ENCODE peak calls at places on chromosomes 13 and 19, in ten cellular contexts. One of them, this sample, is unnamed.

GRCh38 chr13:91112191-91112579 is 235.3 kb upstream of the MIR17HG start:
- DNase-seq in brain microvascular endothelial cell: no peak
- DNase-seq in mucosa of descending colon: no peak
- DNase-seq in colonic mucosa: no peak
- DNase-seq in aorta: no peak
- DNase-seq in hepatocyte: no peak
- DNase-seq in CD8-positive, alpha-beta memory T cell: no peak
- DNase-seq in GM23248: no peak
- DNase-seq in effector memory CD4-positive, alpha-beta T cell: no peak
- DNase-seq in uterus: no peak
- DNase-seq in this sample: peak

GRCh38 chr13:91804724-91805123 is 406.3 kb downstream of the GPC5 start:
- DNase-seq in brain microvascular endothelial cell: no peak
- DNase-seq in mucosa of descending colon: no peak
- DNase-seq in colonic mucosa: no peak
- DNase-seq in aorta: no peak
- DNase-seq in hepatocyte: no peak
- DNase-seq in CD8-positive, alpha-beta memory T cell: no peak
- DNase-seq in GM23248: no peak
- DNase-seq in effector memory CD4-positive, alpha-beta T cell: no peak
- DNase-seq in uterus: no peak
- DNase-seq in this sample: no peak

GRCh38 chr19:46727757-46728156 is 10.8 kb upstream of the PRKD2 start:
- DNase-seq in brain microvascular endothelial cell: no peak
- DNase-seq in mucosa of descending colon: no peak
- DNase-seq in colonic mucosa: no peak
- DNase-seq in aorta: no peak
- DNase-seq in hepatocyte: no peak
- DNase-seq in CD8-positive, alpha-beta memory T cell: no peak
- DNase-seq in GM23248: no peak
- DNase-seq in effector memory CD4-positive, alpha-beta T cell: no peak
- DNase-seq in uterus: no peak
- DNase-seq in this sample: no peak

GRCh38 chr13:29901714-29902631 is 51.6 kb upstream of the UBL3 start:
- DNase-seq in brain microvascular endothelial cell: peak
- DNase-seq in mucosa of descending colon: peak
- DNase-seq in colonic mucosa: peak
- DNase-seq in aorta: no peak
- DNase-seq in hepatocyte: peak
- DNase-seq in CD8-positive, alpha-beta memory T cell: peak
- DNase-seq in GM23248: peak
- DNase-seq in effector memory CD4-positive, alpha-beta T cell: peak
- DNase-seq in uterus: peak
- DNase-seq in this sample: peak

GRCh38 chr13:71882120-71882519 is 15.1 kb upstream of the DACH1 start:
- DNase-seq in brain microvascular endothelial cell: no peak
- DNase-seq in mucosa of descending colon: no peak
- DNase-seq in colonic mucosa: no peak
- DNase-seq in aorta: no peak
- DNase-seq in hepatocyte: no peak
- DNase-seq in CD8-positive, alpha-beta memory T cell: no peak
- DNase-seq in GM23248: no peak
- DNase-seq in effector memory CD4-positive, alpha-beta T cell: no peak
- DNase-seq in uterus: no peak
- DNase-seq in this sample: no peak

GRCh38 chr13:28705734-28706133 is 13.0 kb downstream of the SLC46A3 start:
- DNase-seq in brain microvascular endothelial cell: no peak
- DNase-seq in mucosa of descending colon: no peak
- DNase-seq in colonic mucosa: no peak
- DNase-seq in aorta: no peak
- DNase-seq in hepatocyte: no peak
- DNase-seq in CD8-positive, alpha-beta memory T cell: no peak
- DNase-seq in GM23248: peak
- DNase-seq in effector memory CD4-positive, alpha-beta T cell: no peak
- DNase-seq in uterus: no peak
- DNase-seq in this sample: no peak

GRCh38 chr19:17125728-17126677 is 50.4 kb downstream of the MYO9B start:
- DNase-seq in brain microvascular endothelial cell: peak
- DNase-seq in mucosa of descending colon: peak
- DNase-seq in colonic mucosa: peak
- DNase-seq in aorta: peak
- DNase-seq in hepatocyte: no peak
- DNase-seq in CD8-positive, alpha-beta memory T cell: peak
- DNase-seq in GM23248: peak
- DNase-seq in effector memory CD4-positive, alpha-beta T cell: peak
- DNase-seq in uterus: no peak
- DNase-seq in this sample: no peak

GRCh38 chr19:49491804-49492572 is 4.2 kb upstream of the RPS11 start:
- DNase-seq in brain microvascular endothelial cell: no peak
- DNase-seq in mucosa of descending colon: no peak
- DNase-seq in colonic mucosa: no peak
- DNase-seq in aorta: no peak
- DNase-seq in hepatocyte: peak
- DNase-seq in CD8-positive, alpha-beta memory T cell: no peak
- DNase-seq in GM23248: no peak
- DNase-seq in effector memory CD4-positive, alpha-beta T cell: no peak
- DNase-seq in uterus: no peak
- DNase-seq in this sample: no peak

GRCh38 chr19:41350735-41351338 is 2.9 kb downstream of the TGFB1 start:
- DNase-seq in brain microvascular endothelial cell: no peak
- DNase-seq in mucosa of descending colon: no peak
- DNase-seq in colonic mucosa: no peak
- DNase-seq in aorta: no peak
- DNase-seq in hepatocyte: no peak
- DNase-seq in CD8-positive, alpha-beta memory T cell: no peak
- DNase-seq in GM23248: peak
- DNase-seq in effector memory CD4-positive, alpha-beta T cell: no peak
- DNase-seq in uterus: no peak
- DNase-seq in this sample: no peak

GRCh38 chr13:40570930-40571329 is 95.5 kb downstream of the FOXO1 start:
- DNase-seq in brain microvascular endothelial cell: no peak
- DNase-seq in mucosa of descending colon: no peak
- DNase-seq in colonic mucosa: no peak
- DNase-seq in aorta: no peak
- DNase-seq in hepatocyte: no peak
- DNase-seq in CD8-positive, alpha-beta memory T cell: no peak
- DNase-seq in GM23248: no peak
- DNase-seq in effector memory CD4-positive, alpha-beta T cell: no peak
- DNase-seq in uterus: no peak
- DNase-seq in this sample: no peak
- H3K4me3 ChIP-seq in brain microvascular endothelial cell: no peak
- H3K4me3 ChIP-seq in mucosa of descending colon: no peak
- H3K4me3 ChIP-seq in colonic mucosa: no peak
- H3K4me3 ChIP-seq in aorta: no peak
- H3K4me3 ChIP-seq in hepatocyte: no peak
- H3K4me3 ChIP-seq in CD8-positive, alpha-beta memory T cell: no peak
- H3K4me3 ChIP-seq in GM23248: no peak
- H3K4me3 ChIP-seq in effector memory CD4-positive, alpha-beta T cell: no peak
- H3K4me3 ChIP-seq in uterus: no peak
- H3K4me3 ChIP-seq in this sample: no peak

DNA sequence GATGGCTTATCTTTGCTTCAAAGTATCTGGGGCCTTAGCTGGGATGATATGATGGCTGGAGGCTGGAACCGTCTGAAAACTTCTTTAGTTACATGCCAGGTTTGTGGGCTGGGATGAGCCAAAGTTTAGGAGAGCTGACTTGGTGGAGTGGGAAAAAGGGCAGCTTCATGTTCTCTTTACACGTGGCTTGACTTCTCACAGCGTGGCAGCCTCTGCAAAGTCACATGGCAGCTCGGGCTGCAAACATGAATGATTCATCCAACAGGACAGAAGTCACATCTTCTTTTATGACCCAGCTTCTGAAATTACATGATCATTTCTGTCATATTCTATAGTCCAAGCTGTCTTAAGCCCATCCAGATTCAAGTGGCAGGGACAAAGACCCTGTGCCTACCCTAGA is 176.0 kb downstream of the OLFM4 start:
- DNase-seq in brain microvascular endothelial cell: no peak
- DNase-seq in mucosa of descending colon: no peak
- DNase-seq in colonic mucosa: no peak
- DNase-seq in aorta: no peak
- DNase-seq in hepatocyte: no peak
- DNase-seq in CD8-positive, alpha-beta memory T cell: no peak
- DNase-seq in GM23248: no peak
- DNase-seq in effector memory CD4-positive, alpha-beta T cell: no peak
- DNase-seq in uterus: no peak
- DNase-seq in this sample: no peak
- H3K4me3 ChIP-seq in brain microvascular endothelial cell: no peak
- H3K4me3 ChIP-seq in mucosa of descending colon: no peak
- H3K4me3 ChIP-seq in colonic mucosa: no peak
- H3K4me3 ChIP-seq in aorta: no peak
- H3K4me3 ChIP-seq in hepatocyte: no peak
- H3K4me3 ChIP-seq in CD8-positive, alpha-beta memory T cell: no peak
- H3K4me3 ChIP-seq in GM23248: no peak
- H3K4me3 ChIP-seq in effector memory CD4-positive, alpha-beta T cell: no peak
- H3K4me3 ChIP-seq in uterus: no peak
- H3K4me3 ChIP-seq in this sample: no peak

GRCh38 chr13:103469771-103470170 is 403.6 kb upstream of the SLC10A2 start:
- DNase-seq in brain microvascular endothelial cell: no peak
- DNase-seq in mucosa of descending colon: no peak
- DNase-seq in colonic mucosa: no peak
- DNase-seq in aorta: no peak
- DNase-seq in hepatocyte: no peak
- DNase-seq in CD8-positive, alpha-beta memory T cell: no peak
- DNase-seq in GM23248: no peak
- DNase-seq in effector memory CD4-positive, alpha-beta T cell: no peak
- DNase-seq in uterus: no peak
- DNase-seq in this sample: no peak

GRCh38 chr13:103471896-103472295 is 405.7 kb upstream of the SLC10A2 start:
- DNase-seq in brain microvascular endothelial cell: no peak
- DNase-seq in mucosa of descending colon: no peak
- DNase-seq in colonic mucosa: no peak
- DNase-seq in aorta: no peak
- DNase-seq in hepatocyte: no peak
- DNase-seq in CD8-positive, alpha-beta memory T cell: no peak
- DNase-seq in GM23248: no peak
- DNase-seq in effector memory CD4-positive, alpha-beta T cell: no peak
- DNase-seq in uterus: no peak
- DNase-seq in this sample: peak

DNA sequence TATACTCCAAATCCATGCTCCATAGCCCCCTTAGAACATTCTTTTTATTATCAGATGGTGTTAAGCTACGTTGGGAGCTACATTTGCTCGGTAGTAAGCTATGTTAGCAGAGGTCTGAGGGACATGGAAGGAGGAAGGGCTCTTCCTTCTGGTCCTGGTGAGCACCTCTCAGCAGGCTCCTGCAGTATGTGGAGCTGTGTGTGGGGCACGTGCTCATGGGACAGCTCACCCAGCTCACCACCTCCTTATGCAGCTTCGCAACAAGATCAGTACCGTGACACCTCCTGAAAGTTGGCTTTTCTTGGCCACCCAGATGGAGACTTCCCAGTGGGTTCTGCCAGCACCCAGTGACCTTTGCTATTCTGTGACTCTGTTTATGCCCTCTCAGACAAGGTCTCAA is 400.5 kb upstream of the SLC10A2 start:
- DNase-seq in brain microvascular endothelial cell: no peak
- DNase-seq in mucosa of descending colon: no peak
- DNase-seq in colonic mucosa: no peak
- DNase-seq in aorta: no peak
- DNase-seq in hepatocyte: no peak
- DNase-seq in CD8-positive, alpha-beta memory T cell: no peak
- DNase-seq in GM23248: no peak
- DNase-seq in effector memory CD4-positive, alpha-beta T cell: no peak
- DNase-seq in uterus: no peak
- DNase-seq in this sample: no peak
- H3K4me3 ChIP-seq in brain microvascular endothelial cell: no peak
- H3K4me3 ChIP-seq in mucosa of descending colon: no peak
- H3K4me3 ChIP-seq in colonic mucosa: no peak
- H3K4me3 ChIP-seq in aorta: no peak
- H3K4me3 ChIP-seq in hepatocyte: no peak
- H3K4me3 ChIP-seq in CD8-positive, alpha-beta memory T cell: no peak
- H3K4me3 ChIP-seq in GM23248: no peak
- H3K4me3 ChIP-seq in effector memory CD4-positive, alpha-beta T cell: no peak
- H3K4me3 ChIP-seq in uterus: no peak
- H3K4me3 ChIP-seq in this sample: no peak

DNA sequence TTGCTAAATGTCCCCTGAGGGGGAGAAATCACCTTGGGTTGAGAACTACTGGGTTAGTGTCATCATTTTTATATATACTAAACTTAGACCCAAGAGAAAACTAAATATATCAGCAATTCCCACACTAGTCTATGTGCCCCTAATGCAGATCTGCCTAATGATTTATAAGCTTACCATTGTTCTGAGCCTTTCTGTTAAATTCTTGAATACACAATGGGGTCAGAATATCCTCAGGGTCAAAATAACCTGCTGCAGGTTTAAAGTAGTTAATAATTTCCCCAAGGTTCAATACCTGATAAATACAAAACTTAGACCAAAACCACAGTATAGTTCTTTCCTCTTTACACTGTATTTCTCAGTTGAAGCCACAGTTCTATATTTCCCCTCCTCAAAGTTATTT is 4.6 kb downstream of the VWA8 start:
- DNase-seq in brain microvascular endothelial cell: no peak
- DNase-seq in mucosa of descending colon: no peak
- DNase-seq in colonic mucosa: no peak
- DNase-seq in aorta: no peak
- DNase-seq in hepatocyte: no peak
- DNase-seq in CD8-positive, alpha-beta memory T cell: no peak
- DNase-seq in GM23248: no peak
- DNase-seq in effector memory CD4-positive, alpha-beta T cell: no peak
- DNase-seq in uterus: no peak
- DNase-seq in this sample: no peak
- H3K4me3 ChIP-seq in brain microvascular endothelial cell: no peak
- H3K4me3 ChIP-seq in mucosa of descending colon: no peak
- H3K4me3 ChIP-seq in colonic mucosa: no peak
- H3K4me3 ChIP-seq in aorta: no peak
- H3K4me3 ChIP-seq in hepatocyte: no peak
- H3K4me3 ChIP-seq in CD8-positive, alpha-beta memory T cell: no peak
- H3K4me3 ChIP-seq in GM23248: no peak
- H3K4me3 ChIP-seq in effector memory CD4-positive, alpha-beta T cell: no peak
- H3K4me3 ChIP-seq in uterus: no peak
- H3K4me3 ChIP-seq in this sample: no peak